ENCODE peak calls at places on chromosomes 16 and 17, in six cellular contexts. O is stimulated activated effector memory CD8-positive, alpha-beta T cell treated with anti-CD3 and anti-CD28 coated beads, Interleukin-12 subunit alpha, Interleukin-12 subunit beta, amount 100 ng/mL, for 72 hours; M is nucleus accumbens; S is dermis microvascular lymphatic vessel endothelial cell; K is H1; H is NCI-H2171. C is an unnamed sample.
A peak's percentile ranks its signal among the peaks of the same experiment; 100 is the strongest.

GRCh38 chr16:66634527-66635196 is 30.2 kb downstream of the CMTM3 start:
- DNase-seq in M (no peak), H (no peak), S (no peak), K (no peak), O (no peak), C (no peak)

GRCh38 chr17:2067559-2067958 is 12.7 kb downstream of the HIC1 start:
- DNase-seq in H (no peak), M (no peak), O (no peak), K (no peak), S (no peak), C (no peak)

GRCh38 chr17:32569171-32570080 is 82.6 kb downstream of the CDK5R1 start:
- DNase-seq in O (no peak), S (no peak), M (no peak), H (no peak), K (no peak), C (peak; percentile 10)

GRCh38 chr17:36913132-36913531 is 24.1 kb upstream of the LHX1 start:
- DNase-seq in S (no peak), M (no peak), H (no peak), K (no peak), O (no peak), C (no peak)

GRCh38 chr17:15917439-15918027 is 27.4 kb upstream of the ADORA2B start:
- DNase-seq in H (no peak), M (no peak), S (no peak), O (no peak), K (no peak), C (no peak)

GRCh38 chr16:84928679-84929420 is 82.5 kb downstream of the ZDHHC7 start:
- DNase-seq in S (no peak), M (no peak), K (no peak), H (no peak), O (no peak), C (no peak)

GRCh38 chr16:84459941-84460405 is 44.5 kb downstream of the MEAK7 start:
- DNase-seq in S (no peak), K (no peak), H (peak; percentile 38), O (no peak), M (no peak), C (no peak)

GRCh38 chr16:88857728-88858339 is 907 bp downstream of the TRAPPC2L start:
- DNase-seq in H (peak; percentile 35), M (peak; percentile 51), K (peak; percentile 27), S (peak; percentile 21), O (peak; percentile 58), C (peak; percentile 33)

GRCh38 chr16:88881090-88881580 is 14.7 kb upstream of the PABPN1L start:
- DNase-seq in K (no peak), H (no peak), M (no peak), S (no peak), O (no peak), C (no peak)

GRCh38 chr17:79992657-79993389 is 42.8 kb downstream of the TBC1D16 start:
- DNase-seq in M (no peak), K (no peak), H (no peak), O (no peak), S (no peak), C (no peak)

GRCh38 chr16:56974549-56975300 is 13.0 kb downstream of the CETP start:
- DNase-seq in O (no peak), S (no peak), M (no peak), H (no peak), K (no peak), C (no peak)

GRCh38 chr16:80346160-80346632 is 194.6 kb upstream of the DYNLRB2 start:
- DNase-seq in H (no peak), M (no peak), S (no peak), O (no peak), K (no peak), C (peak; percentile 21)